ENCODE peak calls at places on chromosomes 12 and 14, in four cellular contexts. One of them, this sample, is unnamed.

GRCh38 chr14:71918955-71919354 is 13.3 kb upstream of the RGS6 start:
- DNase-seq in T-helper 2 cell: no peak
- DNase-seq in T-cell: no peak
- DNase-seq in fibroblast of the conjunctiva: no peak
- DNase-seq in this sample: no peak

GRCh38 chr12:608921-609320 is 54.3 kb downstream of the NINJ2 start:
- DNase-seq in T-helper 2 cell: no peak
- DNase-seq in T-cell: no peak
- DNase-seq in fibroblast of the conjunctiva: no peak
- DNase-seq in this sample: no peak

GRCh38 chr12:6774557-6775062 is 2.3 kb downstream of the LAG3 start:
- DNase-seq in T-helper 2 cell: no peak
- DNase-seq in T-cell: peak; percentile 53
- DNase-seq in fibroblast of the conjunctiva: no peak
- DNase-seq in this sample: no peak

GRCh38 chr12:55659486-55660385 is 23.0 kb downstream of the OR10P1 start:
- DNase-seq in T-helper 2 cell: no peak
- DNase-seq in T-cell: no peak
- DNase-seq in fibroblast of the conjunctiva: no peak
- DNase-seq in this sample: no peak

GRCh38 chr12:68367903-68368302 is 35.7 kb upstream of the MDM1 start:
- DNase-seq in T-helper 2 cell: peak; percentile 35
- DNase-seq in T-cell: no peak
- DNase-seq in fibroblast of the conjunctiva: no peak
- DNase-seq in this sample: no peak

GRCh38 chr12:25972783-25973182 is 14.3 kb downstream of the RASSF8 start:
- DNase-seq in T-helper 2 cell: no peak
- DNase-seq in T-cell: no peak
- DNase-seq in fibroblast of the conjunctiva: peak; percentile 59
- DNase-seq in this sample: no peak

GRCh38 chr12:98758331-98758730 is 113.2 kb downstream of the APAF1 start:
- DNase-seq in T-helper 2 cell: no peak
- DNase-seq in T-cell: no peak
- DNase-seq in fibroblast of the conjunctiva: no peak
- DNase-seq in this sample: no peak

GRCh38 chr14:106883218-106883692 is 1356.9 kb downstream of the TMEM121 start:
- DNase-seq in T-helper 2 cell: peak; percentile 65
- DNase-seq in T-cell: no peak
- DNase-seq in fibroblast of the conjunctiva: no peak
- DNase-seq in this sample: no peak

GRCh38 chr12:90398437-90398836 is 556.5 kb downstream of the CCER1 start:
- DNase-seq in T-helper 2 cell: no peak
- DNase-seq in T-cell: no peak
- DNase-seq in fibroblast of the conjunctiva: no peak
- DNase-seq in this sample: no peak